ENCODE peak calls at places on chromosomes 13 and 19, in ten cellular contexts. Q is SK-N-MC, R is endothelial cell of umbilical vein, A is transverse colon, D is stomach, I is sigmoid colon, E is K562, Y is HL-60, X is H1, H is HCT116. N is an unnamed sample.

GRCh38 chr19:44113784-44114390 is 688 bp downstream of the ZNF225 start:
- DNase-seq in D (no peak), R (no peak), Q (no peak), E (peak), X (no peak), I (no peak), A (peak), H (no peak), Y (peak), N (peak)

GRCh38 chr19:45130888-45131615 is 29.7 kb downstream of the NKPD1 start:
- DNase-seq in Q (no peak), Y (no peak), X (no peak), A (no peak), H (peak), I (no peak), R (peak), D (peak), E (no peak), N (no peak)

GRCh38 chr19:32677657-32678056 is 2.0 kb downstream of the RGS9BP start:
- DNase-seq in Y (no peak), R (no peak), H (no peak), D (no peak), E (no peak), A (no peak), Q (no peak), X (no peak), I (no peak), N (peak)

GRCh38 chr19:19279062-19279612 is 6.0 kb upstream of the TM6SF2 start:
- DNase-seq in X (no peak), Q (no peak), D (no peak), I (no peak), H (no peak), R (no peak), A (no peak), Y (no peak), E (no peak), N (no peak)

GRCh38 chr13:95023405-95023804 is 277.8 kb downstream of the ABCC4 start:
- DNase-seq in Y (no peak), R (no peak), I (no peak), A (no peak), H (no peak), D (no peak), Q (no peak), X (no peak), E (no peak), N (no peak)

GRCh38 chr13:84400711-84401110 is 518.4 kb upstream of the SLITRK1 start:
- DNase-seq in Y (no peak), D (no peak), E (no peak), X (no peak), Q (no peak), R (no peak), A (no peak), H (no peak), I (no peak), N (no peak)

GRCh38 chr13:110813646-110814624 is 100.4 kb downstream of the ING1 start:
- DNase-seq in H (no peak), A (no peak), R (no peak), D (no peak), X (no peak), Y (no peak), Q (no peak), I (no peak), E (peak), N (no peak)

GRCh38 chr13:28831117-28831516 is 11.0 kb downstream of the MTUS2 start:
- DNase-seq in I (no peak), D (no peak), E (no peak), X (no peak), Y (no peak), R (no peak), H (no peak), A (no peak), Q (no peak), N (no peak)

GRCh38 chr13:44259045-44260042 is 114.3 kb upstream of the SERP2 start:
- DNase-seq in E (peak), X (no peak), Y (peak), A (peak), R (peak), Q (no peak), I (no peak), H (no peak), D (peak), N (no peak)

GRCh38 chr19:42634409-42635232 is 39.9 kb upstream of the CEACAM8 start:
- DNase-seq in A (peak), D (peak), Q (no peak), E (peak), R (peak), Y (peak), H (peak), X (no peak), I (no peak), N (no peak)

GRCh38 chr13:31444266-31444862 is 244.6 kb downstream of the B3GLCT start:
- DNase-seq in A (no peak), Y (no peak), X (no peak), I (no peak), H (no peak), Q (no peak), R (no peak), D (no peak), E (no peak), N (no peak)

GRCh38 chr13:107534548-107534947 is 680.8 kb downstream of the LIG4 start:
- DNase-seq in H (no peak), A (no peak), X (no peak), E (no peak), R (no peak), Y (no peak), D (no peak), Q (no peak), I (no peak), N (no peak)

GRCh38 chr13:46207828-46208227 is 3.9 kb upstream of the LRRC63 start:
- DNase-seq in Y (no peak), Q (no peak), R (no peak), I (no peak), A (no peak), D (no peak), X (no peak), H (no peak), E (no peak), N (no peak)

GRCh38 chr19:16849168-16849567 is 20.0 kb downstream of the SIN3B start:
- DNase-seq in R (no peak), D (no peak), E (no peak), A (peak), X (no peak), Q (no peak), H (no peak), I (no peak), Y (no peak), N (no peak)

GRCh38 chr13:107553838-107554237 is 661.5 kb downstream of the LIG4 start:
- DNase-seq in Y (no peak), R (no peak), X (no peak), D (no peak), Q (no peak), I (no peak), A (no peak), E (no peak), H (no peak), N (no peak)

GRCh38 chr13:34364633-34365032 is 546.7 kb downstream of the RFC3 start:
- DNase-seq in X (no peak), I (no peak), R (no peak), Q (no peak), Y (no peak), E (no peak), D (no peak), H (no peak), A (no peak), N (no peak)

GRCh38 chr13:34869737-34870136 is 72.3 kb upstream of the NBEA start:
- DNase-seq in X (no peak), Y (no peak), E (no peak), D (no peak), R (no peak), I (no peak), Q (no peak), H (no peak), A (no peak), N (no peak)

GRCh38 chr19:14603990-14604387 is 21.1 kb downstream of the CLEC17A start:
- DNase-seq in R (no peak), Y (no peak), I (no peak), H (no peak), A (no peak), Q (no peak), D (no peak), E (no peak), X (no peak), N (no peak)
- TF ChIP-seq POLR2AphosphoS5 in R (no peak), Y (no peak), I (no peak), H (no peak), A (no peak), Q (no peak), D (no peak), E (no peak), X (no peak), N (peak)

DNA sequence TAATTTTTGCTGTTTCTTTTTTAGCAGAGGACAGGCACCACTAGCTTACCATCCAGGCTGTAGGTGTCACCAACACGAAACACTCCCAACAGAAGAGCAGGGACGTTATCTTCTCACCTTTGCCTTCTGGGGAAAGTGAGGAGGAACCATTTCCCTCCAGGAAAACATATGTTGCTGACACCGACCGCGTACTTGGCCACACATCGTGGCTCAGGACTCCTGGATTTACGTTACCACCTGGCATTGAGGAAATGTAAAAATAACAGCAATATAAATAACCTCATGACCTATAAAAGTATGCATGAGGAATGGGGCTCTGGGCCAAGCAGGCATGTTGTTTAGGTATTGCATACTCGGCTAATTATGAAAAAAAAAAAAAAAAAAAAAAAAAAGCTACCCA is 525.1 kb downstream of the MYO16 start:
- DNase-seq in A (no peak), H (no peak), E (no peak), I (no peak), Q (no peak), R (peak), Y (no peak), X (no peak), D (no peak), N (no peak)
- H3K27ac ChIP-seq in A (no peak), H (peak), E (no peak), I (peak), Q (peak), R (peak), Y (no peak), X (no peak), D (no peak), N (no peak)

GRCh38 chr13:71055644-71056043 is 811.4 kb downstream of the DACH1 start:
- DNase-seq in Y (no peak), A (no peak), E (no peak), X (no peak), D (no peak), H (no peak), Q (no peak), I (no peak), R (no peak), N (no peak)

GRCh38 chr13:71051573-71051972 is 815.4 kb downstream of the DACH1 start:
- DNase-seq in Q (no peak), H (no peak), A (no peak), R (no peak), I (no peak), E (no peak), X (no peak), D (no peak), Y (no peak), N (no peak)

GRCh38 chr13:71054358-71054757 is 812.6 kb downstream of the DACH1 start:
- DNase-seq in X (no peak), D (no peak), R (no peak), I (no peak), H (no peak), Q (no peak), A (no peak), E (no peak), Y (no peak), N (no peak)

GRCh38 chr13:71055047-71055446 is 812.0 kb downstream of the DACH1 start:
- DNase-seq in A (no peak), I (no peak), X (no peak), Q (no peak), D (no peak), H (no peak), R (no peak), Y (no peak), E (no peak), N (no peak)

GRCh38 chr13:71056581-71056980 is 810.4 kb downstream of the DACH1 start:
- DNase-seq in D (no peak), Q (no peak), Y (no peak), H (no peak), X (no peak), I (no peak), A (no peak), R (no peak), E (no peak), N (no peak)
- TF ChIP-seq POLR2AphosphoS5 in D (no peak), Q (no peak), Y (no peak), H (no peak), X (no peak), I (no peak), A (no peak), R (no peak), E (no peak), N (no peak)

GRCh38 chr13:67147257-67148218 is 82.6 kb downstream of the PCDH9 start:
- DNase-seq in R (peak), Y (no peak), H (no peak), Q (peak), X (no peak), E (no peak), A (no peak), I (no peak), D (no peak), N (no peak)
- H3K27ac ChIP-seq in R (peak), Y (no peak), H (no peak), Q (peak), X (no peak), E (no peak), A (no peak), I (peak), D (no peak), N (no peak)

GRCh38 chr19:8512115-8512967 is 1.6 kb downstream of the ZNF414 start:
- DNase-seq in D (no peak), X (peak), H (peak), I (no peak), E (peak), Q (no peak), R (no peak), A (peak), Y (no peak), N (no peak)
- TF ChIP-seq POLR2AphosphoS5 in D (no peak), X (no peak), H (peak), I (no peak), E (no peak), Q (no peak), R (no peak), A (no peak), Y (no peak), N (no peak)

GRCh38 chr19:14375582-14376291 is 5.5 kb upstream of the ADGRE5 start:
- DNase-seq in A (no peak), D (no peak), X (no peak), Y (no peak), E (no peak), R (peak), I (peak), H (no peak), Q (no peak), N (peak)
- H3K27ac ChIP-seq in A (peak), D (peak), X (no peak), Y (peak), E (peak), R (no peak), I (peak), H (no peak), Q (no peak), N (peak)

GRCh38 chr13:109436055-109436622 is 350.2 kb downstream of the IRS2 start:
- DNase-seq in I (no peak), D (no peak), R (no peak), A (no peak), Y (no peak), E (no peak), X (no peak), H (no peak), Q (no peak), N (no peak)

GRCh38 chr13:109436841-109437240 is 349.5 kb downstream of the IRS2 start:
- DNase-seq in D (no peak), E (no peak), A (no peak), R (no peak), I (no peak), Y (no peak), X (no peak), Q (no peak), H (no peak), N (no peak)

GRCh38 chr13:109439813-109440212 is 346.6 kb downstream of the IRS2 start:
- DNase-seq in R (no peak), X (no peak), A (no peak), Q (no peak), I (no peak), Y (no peak), H (no peak), D (no peak), E (no peak), N (no peak)
- TF ChIP-seq POLR2AphosphoS5 in R (no peak), X (no peak), A (no peak), Q (no peak), I (no peak), Y (no peak), H (no peak), D (no peak), E (no peak), N (no peak)

GRCh38 chr19:7636317-7636690 is 606 bp upstream of the STXBP2 start:
- DNase-seq in E (no peak), R (no peak), I (no peak), A (no peak), Q (no peak), H (no peak), X (no peak), D (no peak), Y (no peak), N (no peak)
- H3K27ac ChIP-seq in E (peak), R (no peak), I (no peak), A (peak), Q (no peak), H (peak), X (no peak), D (peak), Y (peak), N (peak)